ENCODE peak calls at places on chromosomes 7 and 10, in ten cellular contexts. One of them, this sample, is unnamed.

GRCh38 chr10:117429644-117430043 is 54.4 kb upstream of the PDZD8 start:
- DNase-seq in hepatocyte: no peak
- DNase-seq in left cardiac atrium: no peak
- DNase-seq in caudate nucleus: no peak
- DNase-seq in choroid plexus epithelial cell: no peak
- DNase-seq in amniotic epithelial cell: no peak
- DNase-seq in activated naive CD8-positive, alpha-beta T cell treated with anti-CD3 and anti-CD28 coated beads, Interleukin-2, amount 50 U/mL, for 24 hours: no peak
- DNase-seq in activated CD4-positive, alpha-beta T cell treated with anti-CD3 and anti-CD28 coated beads, Interleukin-2, amount 50 U/mL, for 48 hours: no peak
- DNase-seq in NCI-H1092 treated with DMSO at 0.1 percent for 48 hours: no peak
- DNase-seq in HFFc6: no peak
- DNase-seq in this sample: no peak

GRCh38 chr10:44234471-44234850 is 150.4 kb downstream of the CXCL12 start:
- DNase-seq in hepatocyte: no peak
- DNase-seq in left cardiac atrium: no peak
- DNase-seq in caudate nucleus: no peak
- DNase-seq in choroid plexus epithelial cell: peak
- DNase-seq in amniotic epithelial cell: no peak
- DNase-seq in activated naive CD8-positive, alpha-beta T cell treated with anti-CD3 and anti-CD28 coated beads, Interleukin-2, amount 50 U/mL, for 24 hours: no peak
- DNase-seq in activated CD4-positive, alpha-beta T cell treated with anti-CD3 and anti-CD28 coated beads, Interleukin-2, amount 50 U/mL, for 48 hours: no peak
- DNase-seq in NCI-H1092 treated with DMSO at 0.1 percent for 48 hours: no peak
- DNase-seq in HFFc6: no peak
- DNase-seq in this sample: no peak

GRCh38 chr7:148058092-148058491 is 532.5 kb upstream of the C7orf33 start:
- DNase-seq in hepatocyte: no peak
- DNase-seq in left cardiac atrium: no peak
- DNase-seq in caudate nucleus: no peak
- DNase-seq in choroid plexus epithelial cell: no peak
- DNase-seq in amniotic epithelial cell: no peak
- DNase-seq in activated naive CD8-positive, alpha-beta T cell treated with anti-CD3 and anti-CD28 coated beads, Interleukin-2, amount 50 U/mL, for 24 hours: no peak
- DNase-seq in activated CD4-positive, alpha-beta T cell treated with anti-CD3 and anti-CD28 coated beads, Interleukin-2, amount 50 U/mL, for 48 hours: no peak
- DNase-seq in NCI-H1092 treated with DMSO at 0.1 percent for 48 hours: peak
- DNase-seq in HFFc6: no peak
- DNase-seq in this sample: no peak

GRCh38 chr10:51117053-51117660 is 42.9 kb downstream of the PRKG1 start:
- DNase-seq in hepatocyte: no peak
- DNase-seq in left cardiac atrium: no peak
- DNase-seq in caudate nucleus: no peak
- DNase-seq in choroid plexus epithelial cell: no peak
- DNase-seq in amniotic epithelial cell: peak
- DNase-seq in activated naive CD8-positive, alpha-beta T cell treated with anti-CD3 and anti-CD28 coated beads, Interleukin-2, amount 50 U/mL, for 24 hours: no peak
- DNase-seq in activated CD4-positive, alpha-beta T cell treated with anti-CD3 and anti-CD28 coated beads, Interleukin-2, amount 50 U/mL, for 48 hours: no peak
- DNase-seq in NCI-H1092 treated with DMSO at 0.1 percent for 48 hours: no peak
- DNase-seq in HFFc6: no peak
- DNase-seq in this sample: no peak

GRCh38 chr10:68559251-68559650 is 886 bp upstream of the TET1 start:
- DNase-seq in hepatocyte: no peak
- DNase-seq in left cardiac atrium: no peak
- DNase-seq in caudate nucleus: no peak
- DNase-seq in choroid plexus epithelial cell: no peak
- DNase-seq in amniotic epithelial cell: no peak
- DNase-seq in activated naive CD8-positive, alpha-beta T cell treated with anti-CD3 and anti-CD28 coated beads, Interleukin-2, amount 50 U/mL, for 24 hours: no peak
- DNase-seq in activated CD4-positive, alpha-beta T cell treated with anti-CD3 and anti-CD28 coated beads, Interleukin-2, amount 50 U/mL, for 48 hours: no peak
- DNase-seq in NCI-H1092 treated with DMSO at 0.1 percent for 48 hours: no peak
- DNase-seq in HFFc6: no peak
- DNase-seq in this sample: no peak

GRCh38 chr7:135714534-135715009 is 13.4 kb downstream of the SLC13A4 start:
- DNase-seq in hepatocyte: peak
- DNase-seq in left cardiac atrium: no peak
- DNase-seq in caudate nucleus: no peak
- DNase-seq in choroid plexus epithelial cell: peak
- DNase-seq in amniotic epithelial cell: peak
- DNase-seq in activated naive CD8-positive, alpha-beta T cell treated with anti-CD3 and anti-CD28 coated beads, Interleukin-2, amount 50 U/mL, for 24 hours: no peak
- DNase-seq in activated CD4-positive, alpha-beta T cell treated with anti-CD3 and anti-CD28 coated beads, Interleukin-2, amount 50 U/mL, for 48 hours: no peak
- DNase-seq in NCI-H1092 treated with DMSO at 0.1 percent for 48 hours: no peak
- DNase-seq in HFFc6: peak
- DNase-seq in this sample: no peak

GRCh38 chr7:665251-665650 is 61.2 kb upstream of the DNAAF5 start:
- DNase-seq in hepatocyte: peak
- DNase-seq in left cardiac atrium: no peak
- DNase-seq in caudate nucleus: no peak
- DNase-seq in choroid plexus epithelial cell: peak
- DNase-seq in amniotic epithelial cell: peak
- DNase-seq in activated naive CD8-positive, alpha-beta T cell treated with anti-CD3 and anti-CD28 coated beads, Interleukin-2, amount 50 U/mL, for 24 hours: no peak
- DNase-seq in activated CD4-positive, alpha-beta T cell treated with anti-CD3 and anti-CD28 coated beads, Interleukin-2, amount 50 U/mL, for 48 hours: no peak
- DNase-seq in NCI-H1092 treated with DMSO at 0.1 percent for 48 hours: no peak
- DNase-seq in HFFc6: no peak
- DNase-seq in this sample: no peak

GRCh38 chr10:122490268-122490667 is 28.9 kb downstream of the HTRA1 start:
- DNase-seq in hepatocyte: no peak
- DNase-seq in left cardiac atrium: no peak
- DNase-seq in caudate nucleus: no peak
- DNase-seq in choroid plexus epithelial cell: peak
- DNase-seq in amniotic epithelial cell: peak
- DNase-seq in activated naive CD8-positive, alpha-beta T cell treated with anti-CD3 and anti-CD28 coated beads, Interleukin-2, amount 50 U/mL, for 24 hours: no peak
- DNase-seq in activated CD4-positive, alpha-beta T cell treated with anti-CD3 and anti-CD28 coated beads, Interleukin-2, amount 50 U/mL, for 48 hours: no peak
- DNase-seq in NCI-H1092 treated with DMSO at 0.1 percent for 48 hours: no peak
- DNase-seq in HFFc6: no peak
- DNase-seq in this sample: no peak

GRCh38 chr10:79981673-79982485 is 33.0 kb upstream of the SFTPD start:
- DNase-seq in hepatocyte: peak
- DNase-seq in left cardiac atrium: peak
- DNase-seq in caudate nucleus: no peak
- DNase-seq in choroid plexus epithelial cell: peak
- DNase-seq in amniotic epithelial cell: peak
- DNase-seq in activated naive CD8-positive, alpha-beta T cell treated with anti-CD3 and anti-CD28 coated beads, Interleukin-2, amount 50 U/mL, for 24 hours: peak
- DNase-seq in activated CD4-positive, alpha-beta T cell treated with anti-CD3 and anti-CD28 coated beads, Interleukin-2, amount 50 U/mL, for 48 hours: peak
- DNase-seq in NCI-H1092 treated with DMSO at 0.1 percent for 48 hours: peak
- DNase-seq in HFFc6: peak
- DNase-seq in this sample: no peak

GRCh38 chr7:142602756-142603155 is 146.5 kb upstream of the PRSS1 start:
- DNase-seq in hepatocyte: no peak
- DNase-seq in left cardiac atrium: no peak
- DNase-seq in caudate nucleus: no peak
- DNase-seq in choroid plexus epithelial cell: peak
- DNase-seq in amniotic epithelial cell: no peak
- DNase-seq in activated naive CD8-positive, alpha-beta T cell treated with anti-CD3 and anti-CD28 coated beads, Interleukin-2, amount 50 U/mL, for 24 hours: no peak
- DNase-seq in activated CD4-positive, alpha-beta T cell treated with anti-CD3 and anti-CD28 coated beads, Interleukin-2, amount 50 U/mL, for 48 hours: no peak
- DNase-seq in NCI-H1092 treated with DMSO at 0.1 percent for 48 hours: no peak
- DNase-seq in HFFc6: no peak
- DNase-seq in this sample: no peak

GRCh38 chr10:3162533-3162932 is 10.0 kb downstream of the PITRM1 start:
- DNase-seq in hepatocyte: no peak
- DNase-seq in left cardiac atrium: no peak
- DNase-seq in caudate nucleus: no peak
- DNase-seq in choroid plexus epithelial cell: no peak
- DNase-seq in amniotic epithelial cell: no peak
- DNase-seq in activated naive CD8-positive, alpha-beta T cell treated with anti-CD3 and anti-CD28 coated beads, Interleukin-2, amount 50 U/mL, for 24 hours: no peak
- DNase-seq in activated CD4-positive, alpha-beta T cell treated with anti-CD3 and anti-CD28 coated beads, Interleukin-2, amount 50 U/mL, for 48 hours: no peak
- DNase-seq in NCI-H1092 treated with DMSO at 0.1 percent for 48 hours: no peak
- DNase-seq in HFFc6: no peak
- DNase-seq in this sample: no peak

GRCh38 chr7:30913821-30914515 is 2.3 kb downstream of the AQP1 start:
- DNase-seq in hepatocyte: peak
- DNase-seq in left cardiac atrium: no peak
- DNase-seq in caudate nucleus: no peak
- DNase-seq in choroid plexus epithelial cell: no peak
- DNase-seq in amniotic epithelial cell: no peak
- DNase-seq in activated naive CD8-positive, alpha-beta T cell treated with anti-CD3 and anti-CD28 coated beads, Interleukin-2, amount 50 U/mL, for 24 hours: no peak
- DNase-seq in activated CD4-positive, alpha-beta T cell treated with anti-CD3 and anti-CD28 coated beads, Interleukin-2, amount 50 U/mL, for 48 hours: no peak
- DNase-seq in NCI-H1092 treated with DMSO at 0.1 percent for 48 hours: no peak
- DNase-seq in HFFc6: no peak
- DNase-seq in this sample: no peak

GRCh38 chr7:129771201-129771927 is 159.8 kb downstream of the NRF1 start:
- DNase-seq in hepatocyte: no peak
- DNase-seq in left cardiac atrium: no peak
- DNase-seq in caudate nucleus: no peak
- DNase-seq in choroid plexus epithelial cell: no peak
- DNase-seq in amniotic epithelial cell: no peak
- DNase-seq in activated naive CD8-positive, alpha-beta T cell treated with anti-CD3 and anti-CD28 coated beads, Interleukin-2, amount 50 U/mL, for 24 hours: no peak
- DNase-seq in activated CD4-positive, alpha-beta T cell treated with anti-CD3 and anti-CD28 coated beads, Interleukin-2, amount 50 U/mL, for 48 hours: no peak
- DNase-seq in NCI-H1092 treated with DMSO at 0.1 percent for 48 hours: no peak
- DNase-seq in HFFc6: no peak
- DNase-seq in this sample: no peak

GRCh38 chr10:118853916-118854315 is 99.1 kb upstream of the CACUL1 start:
- DNase-seq in hepatocyte: no peak
- DNase-seq in left cardiac atrium: no peak
- DNase-seq in caudate nucleus: no peak
- DNase-seq in choroid plexus epithelial cell: no peak
- DNase-seq in amniotic epithelial cell: no peak
- DNase-seq in activated naive CD8-positive, alpha-beta T cell treated with anti-CD3 and anti-CD28 coated beads, Interleukin-2, amount 50 U/mL, for 24 hours: no peak
- DNase-seq in activated CD4-positive, alpha-beta T cell treated with anti-CD3 and anti-CD28 coated beads, Interleukin-2, amount 50 U/mL, for 48 hours: no peak
- DNase-seq in NCI-H1092 treated with DMSO at 0.1 percent for 48 hours: no peak
- DNase-seq in HFFc6: no peak
- DNase-seq in this sample: no peak

GRCh38 chr7:158527038-158527437 is 60.6 kb downstream of the PTPRN2 start:
- DNase-seq in hepatocyte: no peak
- DNase-seq in left cardiac atrium: no peak
- DNase-seq in caudate nucleus: no peak
- DNase-seq in choroid plexus epithelial cell: no peak
- DNase-seq in amniotic epithelial cell: no peak
- DNase-seq in activated naive CD8-positive, alpha-beta T cell treated with anti-CD3 and anti-CD28 coated beads, Interleukin-2, amount 50 U/mL, for 24 hours: no peak
- DNase-seq in activated CD4-positive, alpha-beta T cell treated with anti-CD3 and anti-CD28 coated beads, Interleukin-2, amount 50 U/mL, for 48 hours: no peak
- DNase-seq in NCI-H1092 treated with DMSO at 0.1 percent for 48 hours: no peak
- DNase-seq in HFFc6: no peak
- DNase-seq in this sample: no peak

GRCh38 chr7:136386876-136387275 is 409.7 kb upstream of the MTPN start:
- DNase-seq in hepatocyte: no peak
- DNase-seq in left cardiac atrium: no peak
- DNase-seq in caudate nucleus: no peak
- DNase-seq in choroid plexus epithelial cell: no peak
- DNase-seq in amniotic epithelial cell: no peak
- DNase-seq in activated naive CD8-positive, alpha-beta T cell treated with anti-CD3 and anti-CD28 coated beads, Interleukin-2, amount 50 U/mL, for 24 hours: no peak
- DNase-seq in activated CD4-positive, alpha-beta T cell treated with anti-CD3 and anti-CD28 coated beads, Interleukin-2, amount 50 U/mL, for 48 hours: no peak
- DNase-seq in NCI-H1092 treated with DMSO at 0.1 percent for 48 hours: no peak
- DNase-seq in HFFc6: no peak
- DNase-seq in this sample: no peak

GRCh38 chr10:58212622-58213021 is 55.1 kb downstream of the IPMK start:
- DNase-seq in hepatocyte: no peak
- DNase-seq in left cardiac atrium: no peak
- DNase-seq in caudate nucleus: no peak
- DNase-seq in choroid plexus epithelial cell: no peak
- DNase-seq in amniotic epithelial cell: no peak
- DNase-seq in activated naive CD8-positive, alpha-beta T cell treated with anti-CD3 and anti-CD28 coated beads, Interleukin-2, amount 50 U/mL, for 24 hours: no peak
- DNase-seq in activated CD4-positive, alpha-beta T cell treated with anti-CD3 and anti-CD28 coated beads, Interleukin-2, amount 50 U/mL, for 48 hours: no peak
- DNase-seq in NCI-H1092 treated with DMSO at 0.1 percent for 48 hours: no peak
- DNase-seq in HFFc6: no peak
- DNase-seq in this sample: no peak

GRCh38 chr7:50331564-50332208 is 27.2 kb downstream of the IKZF1 start:
- DNase-seq in hepatocyte: no peak
- DNase-seq in left cardiac atrium: no peak
- DNase-seq in caudate nucleus: no peak
- DNase-seq in choroid plexus epithelial cell: peak
- DNase-seq in amniotic epithelial cell: no peak
- DNase-seq in activated naive CD8-positive, alpha-beta T cell treated with anti-CD3 and anti-CD28 coated beads, Interleukin-2, amount 50 U/mL, for 24 hours: no peak
- DNase-seq in activated CD4-positive, alpha-beta T cell treated with anti-CD3 and anti-CD28 coated beads, Interleukin-2, amount 50 U/mL, for 48 hours: peak
- DNase-seq in NCI-H1092 treated with DMSO at 0.1 percent for 48 hours: no peak
- DNase-seq in HFFc6: no peak
- DNase-seq in this sample: no peak

GRCh38 chr10:119140603-119141245 is 24.8 kb downstream of the SFXN4 start:
- DNase-seq in hepatocyte: no peak
- DNase-seq in left cardiac atrium: no peak
- DNase-seq in caudate nucleus: no peak
- DNase-seq in choroid plexus epithelial cell: no peak
- DNase-seq in amniotic epithelial cell: no peak
- DNase-seq in activated naive CD8-positive, alpha-beta T cell treated with anti-CD3 and anti-CD28 coated beads, Interleukin-2, amount 50 U/mL, for 24 hours: no peak
- DNase-seq in activated CD4-positive, alpha-beta T cell treated with anti-CD3 and anti-CD28 coated beads, Interleukin-2, amount 50 U/mL, for 48 hours: no peak
- DNase-seq in NCI-H1092 treated with DMSO at 0.1 percent for 48 hours: no peak
- DNase-seq in HFFc6: no peak
- DNase-seq in this sample: no peak

GRCh38 chr10:29532256-29532878 is 102.4 kb downstream of the SVIL start:
- DNase-seq in hepatocyte: no peak
- DNase-seq in left cardiac atrium: no peak
- DNase-seq in caudate nucleus: no peak
- DNase-seq in choroid plexus epithelial cell: no peak
- DNase-seq in amniotic epithelial cell: no peak
- DNase-seq in activated naive CD8-positive, alpha-beta T cell treated with anti-CD3 and anti-CD28 coated beads, Interleukin-2, amount 50 U/mL, for 24 hours: no peak
- DNase-seq in activated CD4-positive, alpha-beta T cell treated with anti-CD3 and anti-CD28 coated beads, Interleukin-2, amount 50 U/mL, for 48 hours: no peak
- DNase-seq in NCI-H1092 treated with DMSO at 0.1 percent for 48 hours: no peak
- DNase-seq in HFFc6: no peak
- DNase-seq in this sample: no peak

GRCh38 chr10:114728325-114728724 is 70.2 kb upstream of the ABLIM1 start:
- DNase-seq in hepatocyte: no peak
- DNase-seq in left cardiac atrium: no peak
- DNase-seq in caudate nucleus: no peak
- DNase-seq in choroid plexus epithelial cell: no peak
- DNase-seq in amniotic epithelial cell: no peak
- DNase-seq in activated naive CD8-positive, alpha-beta T cell treated with anti-CD3 and anti-CD28 coated beads, Interleukin-2, amount 50 U/mL, for 24 hours: no peak
- DNase-seq in activated CD4-positive, alpha-beta T cell treated with anti-CD3 and anti-CD28 coated beads, Interleukin-2, amount 50 U/mL, for 48 hours: no peak
- DNase-seq in NCI-H1092 treated with DMSO at 0.1 percent for 48 hours: no peak
- DNase-seq in HFFc6: no peak
- DNase-seq in this sample: no peak

GRCh38 chr10:110413903-110414562 is 83.7 kb upstream of the DUSP5 start:
- DNase-seq in hepatocyte: no peak
- DNase-seq in left cardiac atrium: no peak
- DNase-seq in caudate nucleus: no peak
- DNase-seq in choroid plexus epithelial cell: peak
- DNase-seq in amniotic epithelial cell: peak
- DNase-seq in activated naive CD8-positive, alpha-beta T cell treated with anti-CD3 and anti-CD28 coated beads, Interleukin-2, amount 50 U/mL, for 24 hours: no peak
- DNase-seq in activated CD4-positive, alpha-beta T cell treated with anti-CD3 and anti-CD28 coated beads, Interleukin-2, amount 50 U/mL, for 48 hours: no peak
- DNase-seq in NCI-H1092 treated with DMSO at 0.1 percent for 48 hours: no peak
- DNase-seq in HFFc6: no peak
- DNase-seq in this sample: no peak

GRCh38 chr7:1501487-1502270 is 2.5 kb downstream of the INTS1 start:
- DNase-seq in hepatocyte: no peak
- DNase-seq in left cardiac atrium: no peak
- DNase-seq in caudate nucleus: no peak
- DNase-seq in choroid plexus epithelial cell: no peak
- DNase-seq in amniotic epithelial cell: no peak
- DNase-seq in activated naive CD8-positive, alpha-beta T cell treated with anti-CD3 and anti-CD28 coated beads, Interleukin-2, amount 50 U/mL, for 24 hours: no peak
- DNase-seq in activated CD4-positive, alpha-beta T cell treated with anti-CD3 and anti-CD28 coated beads, Interleukin-2, amount 50 U/mL, for 48 hours: no peak
- DNase-seq in NCI-H1092 treated with DMSO at 0.1 percent for 48 hours: no peak
- DNase-seq in HFFc6: no peak
- DNase-seq in this sample: no peak

GRCh38 chr7:41731486-41732278 is 28.8 kb upstream of the INHBA start:
- DNase-seq in hepatocyte: no peak
- DNase-seq in left cardiac atrium: no peak
- DNase-seq in caudate nucleus: no peak
- DNase-seq in choroid plexus epithelial cell: no peak
- DNase-seq in amniotic epithelial cell: no peak
- DNase-seq in activated naive CD8-positive, alpha-beta T cell treated with anti-CD3 and anti-CD28 coated beads, Interleukin-2, amount 50 U/mL, for 24 hours: no peak
- DNase-seq in activated CD4-positive, alpha-beta T cell treated with anti-CD3 and anti-CD28 coated beads, Interleukin-2, amount 50 U/mL, for 48 hours: no peak
- DNase-seq in NCI-H1092 treated with DMSO at 0.1 percent for 48 hours: no peak
- DNase-seq in HFFc6: no peak
- DNase-seq in this sample: peak

GRCh38 chr7:33842141-33842540 is 63.2 kb upstream of the BMPER start:
- DNase-seq in hepatocyte: no peak
- DNase-seq in left cardiac atrium: no peak
- DNase-seq in caudate nucleus: no peak
- DNase-seq in choroid plexus epithelial cell: no peak
- DNase-seq in amniotic epithelial cell: peak
- DNase-seq in activated naive CD8-positive, alpha-beta T cell treated with anti-CD3 and anti-CD28 coated beads, Interleukin-2, amount 50 U/mL, for 24 hours: no peak
- DNase-seq in activated CD4-positive, alpha-beta T cell treated with anti-CD3 and anti-CD28 coated beads, Interleukin-2, amount 50 U/mL, for 48 hours: no peak
- DNase-seq in NCI-H1092 treated with DMSO at 0.1 percent for 48 hours: peak
- DNase-seq in HFFc6: no peak
- DNase-seq in this sample: no peak

GRCh38 chr10:64265961-64266360 is 744.8 kb downstream of the REEP3 start:
- DNase-seq in hepatocyte: no peak
- DNase-seq in left cardiac atrium: no peak
- DNase-seq in caudate nucleus: no peak
- DNase-seq in choroid plexus epithelial cell: no peak
- DNase-seq in amniotic epithelial cell: no peak
- DNase-seq in activated naive CD8-positive, alpha-beta T cell treated with anti-CD3 and anti-CD28 coated beads, Interleukin-2, amount 50 U/mL, for 24 hours: no peak
- DNase-seq in activated CD4-positive, alpha-beta T cell treated with anti-CD3 and anti-CD28 coated beads, Interleukin-2, amount 50 U/mL, for 48 hours: no peak
- DNase-seq in NCI-H1092 treated with DMSO at 0.1 percent for 48 hours: no peak
- DNase-seq in HFFc6: no peak
- DNase-seq in this sample: no peak

GRCh38 chr7:4965295-4966022 is 6.5 kb upstream of the MMD2 start:
- DNase-seq in hepatocyte: no peak
- DNase-seq in left cardiac atrium: no peak
- DNase-seq in caudate nucleus: no peak
- DNase-seq in choroid plexus epithelial cell: no peak
- DNase-seq in amniotic epithelial cell: no peak
- DNase-seq in activated naive CD8-positive, alpha-beta T cell treated with anti-CD3 and anti-CD28 coated beads, Interleukin-2, amount 50 U/mL, for 24 hours: no peak
- DNase-seq in activated CD4-positive, alpha-beta T cell treated with anti-CD3 and anti-CD28 coated beads, Interleukin-2, amount 50 U/mL, for 48 hours: no peak
- DNase-seq in NCI-H1092 treated with DMSO at 0.1 percent for 48 hours: no peak
- DNase-seq in HFFc6: no peak
- DNase-seq in this sample: no peak

GRCh38 chr10:13758302-13758701 is 171.5 kb downstream of the PRPF18 start:
- DNase-seq in hepatocyte: peak
- DNase-seq in left cardiac atrium: no peak
- DNase-seq in caudate nucleus: no peak
- DNase-seq in choroid plexus epithelial cell: peak
- DNase-seq in amniotic epithelial cell: peak
- DNase-seq in activated naive CD8-positive, alpha-beta T cell treated with anti-CD3 and anti-CD28 coated beads, Interleukin-2, amount 50 U/mL, for 24 hours: no peak
- DNase-seq in activated CD4-positive, alpha-beta T cell treated with anti-CD3 and anti-CD28 coated beads, Interleukin-2, amount 50 U/mL, for 48 hours: no peak
- DNase-seq in NCI-H1092 treated with DMSO at 0.1 percent for 48 hours: no peak
- DNase-seq in HFFc6: peak
- DNase-seq in this sample: no peak

This sample was measured in GM19239.